ENCODE peak calls at places on chromosomes 11 and 22, in five cellular contexts. One of them, this sample, is unnamed.

GRCh38 chr22:37998543-37998942 is 14.2 kb upstream of the SOX10 start:
- DNase-seq in H1: no peak
- DNase-seq in H9: no peak
- DNase-seq in neuronal stem cell: no peak
- DNase-seq in IMR-90: no peak
- DNase-seq in this sample: no peak

GRCh38 chr22:24744638-24745037 is 29.9 kb downstream of the PIWIL3 start:
- DNase-seq in IMR-90: no peak
- DNase-seq in H9: no peak
- DNase-seq in neuronal stem cell: no peak
- DNase-seq in H1: no peak
- DNase-seq in this sample: no peak

GRCh38 chr11:122697636-122698167 is 42.2 kb downstream of the UBASH3B start:
- DNase-seq in neuronal stem cell: no peak
- DNase-seq in H1: no peak
- DNase-seq in IMR-90: peak
- DNase-seq in H9: no peak
- DNase-seq in this sample: no peak

GRCh38 chr11:128036556-128037093 is 550.7 kb downstream of the ETS1 start:
- DNase-seq in H1: no peak
- DNase-seq in neuronal stem cell: no peak
- DNase-seq in H9: no peak
- DNase-seq in IMR-90: peak
- DNase-seq in this sample: no peak

GRCh38 chr11:37946155-37946766 is 1348.2 kb upstream of the RAG2 start:
- DNase-seq in neuronal stem cell: peak
- DNase-seq in H1: peak
- DNase-seq in H9: peak
- DNase-seq in IMR-90: peak
- DNase-seq in this sample: peak

GRCh38 chr11:129768356-129768755 is 47.3 kb upstream of the TMEM45B start:
- DNase-seq in neuronal stem cell: no peak
- DNase-seq in H9: no peak
- DNase-seq in H1: no peak
- DNase-seq in IMR-90: no peak
- DNase-seq in this sample: no peak

GRCh38 chr22:24594569-24595120 is 1.8 kb upstream of the LRRC75B start:
- DNase-seq in neuronal stem cell: no peak
- DNase-seq in H1: no peak
- DNase-seq in IMR-90: no peak
- DNase-seq in H9: no peak
- DNase-seq in this sample: no peak

GRCh38 chr11:62923634-62924411 is 2.7 kb upstream of the CHRM1 start:
- DNase-seq in H1: peak
- DNase-seq in neuronal stem cell: no peak
- DNase-seq in IMR-90: no peak
- DNase-seq in H9: no peak
- DNase-seq in this sample: peak

GRCh38 chr11:63999349-64000025 is 13.2 kb downstream of the OTUB1 start:
- DNase-seq in H9: peak
- DNase-seq in neuronal stem cell: peak
- DNase-seq in IMR-90: no peak
- DNase-seq in H1: peak
- DNase-seq in this sample: peak

GRCh38 chr11:94504689-94505293 is 7.5 kb upstream of the C11orf97 start:
- DNase-seq in IMR-90: peak
- DNase-seq in H1: no peak
- DNase-seq in H9: no peak
- DNase-seq in neuronal stem cell: peak
- DNase-seq in this sample: peak

GRCh38 chr11:61594907-61595257 is 14.0 kb upstream of the SYT7 start:
- DNase-seq in H1: no peak
- DNase-seq in neuronal stem cell: no peak
- DNase-seq in H9: no peak
- DNase-seq in IMR-90: no peak
- DNase-seq in this sample: no peak

GRCh38 chr11:126284829-126285228 is 1.9 kb downstream of the TIRAP start:
- DNase-seq in neuronal stem cell: no peak
- DNase-seq in H9: no peak
- DNase-seq in H1: no peak
- DNase-seq in IMR-90: peak
- DNase-seq in this sample: no peak

GRCh38 chr11:108826136-108826535 is 161.3 kb downstream of the DDX10 start:
- DNase-seq in IMR-90: no peak
- DNase-seq in H9: no peak
- DNase-seq in H1: no peak
- DNase-seq in neuronal stem cell: no peak
- DNase-seq in this sample: no peak

GRCh38 chr22:40189979-40190378 is 12.3 kb downstream of the TNRC6B start:
- DNase-seq in H9: no peak
- DNase-seq in IMR-90: peak
- DNase-seq in neuronal stem cell: no peak
- DNase-seq in H1: no peak
- DNase-seq in this sample: no peak

GRCh38 chr22:40194656-40195055 is 16.9 kb downstream of the TNRC6B start:
- DNase-seq in H9: no peak
- DNase-seq in IMR-90: no peak
- DNase-seq in neuronal stem cell: no peak
- DNase-seq in H1: no peak
- DNase-seq in this sample: no peak

GRCh38 chr22:40187389-40187788 is 9.7 kb downstream of the TNRC6B start:
- DNase-seq in IMR-90: no peak
- DNase-seq in H1: no peak
- DNase-seq in neuronal stem cell: no peak
- DNase-seq in H9: no peak
- DNase-seq in this sample: peak

GRCh38 chr22:40193429-40194421 is 16.0 kb downstream of the TNRC6B start:
- DNase-seq in neuronal stem cell: no peak
- DNase-seq in H1: peak
- DNase-seq in H9: peak
- DNase-seq in IMR-90: peak
- DNase-seq in this sample: peak

GRCh38 chr22:40190501-40190900 is 12.8 kb downstream of the TNRC6B start:
- DNase-seq in H1: no peak
- DNase-seq in H9: no peak
- DNase-seq in neuronal stem cell: no peak
- DNase-seq in IMR-90: no peak
- DNase-seq in this sample: no peak
- H2BK15ac ChIP-seq in H1: no peak
- H2BK15ac ChIP-seq in H9: no peak
- H2BK15ac ChIP-seq in neuronal stem cell: no peak
- H2BK15ac ChIP-seq in IMR-90: no peak
- H2BK15ac ChIP-seq in this sample: no peak

GRCh38 chr11:76577921-76578654 is 92.5 kb downstream of the LRRC32 start:
- DNase-seq in neuronal stem cell: no peak
- DNase-seq in H9: no peak
- DNase-seq in H1: no peak
- DNase-seq in IMR-90: no peak
- DNase-seq in this sample: no peak
- H4K8ac ChIP-seq in neuronal stem cell: no peak
- H4K8ac ChIP-seq in H9: no peak
- H4K8ac ChIP-seq in H1: peak
- H4K8ac ChIP-seq in IMR-90: peak
- H4K8ac ChIP-seq in this sample: no peak

GRCh38 chr11:77068461-77069335 is 1.9 kb downstream of the CAPN5 start:
- DNase-seq in IMR-90: no peak
- DNase-seq in H9: peak
- DNase-seq in neuronal stem cell: no peak
- DNase-seq in H1: no peak
- DNase-seq in this sample: no peak
- H2BK15ac ChIP-seq in IMR-90: no peak
- H2BK15ac ChIP-seq in H9: no peak
- H2BK15ac ChIP-seq in neuronal stem cell: peak
- H2BK15ac ChIP-seq in H1: no peak
- H2BK15ac ChIP-seq in this sample: no peak

DNA sequence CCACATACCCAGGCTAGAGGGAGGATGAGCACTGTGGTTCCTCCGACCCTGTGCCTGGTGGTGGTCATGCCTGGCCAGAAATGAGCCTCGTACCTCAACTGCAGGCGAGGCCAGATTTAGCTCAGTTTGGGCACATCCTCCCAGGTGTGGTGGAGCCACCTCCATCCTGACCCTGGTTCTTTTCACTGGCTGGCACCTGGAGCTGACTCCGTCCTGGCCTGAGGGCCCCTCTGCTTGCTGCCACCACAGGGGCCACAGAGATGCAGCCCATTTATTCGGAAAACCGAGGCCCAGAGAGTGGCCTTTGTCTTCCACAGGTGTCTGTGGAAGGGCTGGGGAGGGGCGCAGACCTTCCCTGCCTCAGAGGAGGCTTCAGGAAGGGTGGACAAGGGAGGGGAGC is 9.0 kb upstream of the ARFGAP3 start:
- DNase-seq in H1: no peak
- DNase-seq in H9: no peak
- DNase-seq in neuronal stem cell: no peak
- DNase-seq in IMR-90: no peak
- DNase-seq in this sample: no peak
- H4K8ac ChIP-seq in H1: no peak
- H4K8ac ChIP-seq in H9: no peak
- H4K8ac ChIP-seq in neuronal stem cell: no peak
- H4K8ac ChIP-seq in IMR-90: no peak
- H4K8ac ChIP-seq in this sample: no peak

GRCh38 chr11:86459002-86459385 is 84.3 kb downstream of the CCDC81 start:
- DNase-seq in neuronal stem cell: no peak
- DNase-seq in IMR-90: peak
- DNase-seq in H9: no peak
- DNase-seq in H1: no peak
- DNase-seq in this sample: no peak
- H2BK15ac ChIP-seq in neuronal stem cell: no peak
- H2BK15ac ChIP-seq in IMR-90: peak
- H2BK15ac ChIP-seq in H9: no peak
- H2BK15ac ChIP-seq in H1: no peak
- H2BK15ac ChIP-seq in this sample: no peak

DNA sequence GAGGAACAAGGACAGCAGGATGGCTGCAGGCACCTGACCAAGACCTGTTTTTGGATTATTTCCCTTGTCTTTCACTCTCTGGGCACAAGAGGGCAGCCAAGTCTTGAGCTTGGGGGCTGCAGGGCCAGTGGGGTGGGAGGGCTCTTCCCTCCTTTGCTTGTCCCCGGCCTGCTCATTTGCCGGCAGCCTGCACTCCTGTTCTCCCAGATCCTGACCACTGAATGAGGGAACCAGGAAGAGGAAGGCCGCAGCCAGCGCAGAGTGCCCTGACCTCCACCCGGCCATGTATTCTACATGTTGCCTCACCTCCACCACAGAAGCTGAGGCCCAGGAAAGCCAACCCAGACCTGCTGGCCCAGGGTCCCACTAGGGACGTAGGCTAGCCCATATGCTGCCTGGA is 15.5 kb upstream of the NNMT start:
- DNase-seq in IMR-90: peak
- DNase-seq in H1: peak
- DNase-seq in H9: peak
- DNase-seq in neuronal stem cell: peak
- DNase-seq in this sample: peak
- H4K8ac ChIP-seq in IMR-90: peak
- H4K8ac ChIP-seq in H1: no peak
- H4K8ac ChIP-seq in H9: no peak
- H4K8ac ChIP-seq in neuronal stem cell: peak
- H4K8ac ChIP-seq in this sample: no peak

GRCh38 chr22:28800308-28801041 is at the start of gene XBP1:
- DNase-seq in H9: peak
- DNase-seq in neuronal stem cell: peak
- DNase-seq in H1: peak
- DNase-seq in IMR-90: peak
- DNase-seq in this sample: peak
- H2BK15ac ChIP-seq in H9: no peak
- H2BK15ac ChIP-seq in neuronal stem cell: no peak
- H2BK15ac ChIP-seq in H1: no peak
- H2BK15ac ChIP-seq in IMR-90: peak
- H2BK15ac ChIP-seq in this sample: no peak

GRCh38 chr11:27246925-27247324 is 116.1 kb downstream of the CCDC34 start:
- DNase-seq in H1: no peak
- DNase-seq in H9: no peak
- DNase-seq in IMR-90: no peak
- DNase-seq in neuronal stem cell: no peak
- DNase-seq in this sample: no peak

GRCh38 chr11:27248430-27249207 is 114.4 kb downstream of the CCDC34 start:
- DNase-seq in H9: peak
- DNase-seq in H1: no peak
- DNase-seq in neuronal stem cell: no peak
- DNase-seq in IMR-90: no peak
- DNase-seq in this sample: no peak

GRCh38 chr11:27249208-27249509 is 113.9 kb downstream of the CCDC34 start:
- DNase-seq in H1: no peak
- DNase-seq in neuronal stem cell: no peak
- DNase-seq in IMR-90: no peak
- DNase-seq in H9: no peak
- DNase-seq in this sample: peak

GRCh38 chr11:27253200-27253599 is 109.8 kb downstream of the CCDC34 start:
- DNase-seq in H9: no peak
- DNase-seq in neuronal stem cell: no peak
- DNase-seq in H1: no peak
- DNase-seq in IMR-90: no peak
- DNase-seq in this sample: no peak

GRCh38 chr11:27250867-27251266 is 112.1 kb downstream of the CCDC34 start:
- DNase-seq in H1: no peak
- DNase-seq in IMR-90: no peak
- DNase-seq in H9: no peak
- DNase-seq in neuronal stem cell: no peak
- DNase-seq in this sample: no peak
- H4K8ac ChIP-seq in H1: no peak
- H4K8ac ChIP-seq in IMR-90: no peak
- H4K8ac ChIP-seq in H9: no peak
- H4K8ac ChIP-seq in neuronal stem cell: no peak
- H4K8ac ChIP-seq in this sample: no peak